ENCODE peak calls at places on chromosomes 1 and 21, in seven cellular contexts. L is tibial artery; Y is transverse colon; R is astrocyte; G is cardiac muscle cell; K is body of pancreas; O is CD4-positive, alpha-beta memory T cell. Z is an unnamed sample. For H3K4me1, the result is how much of the 10 kb centered on the place peaks cover.

GRCh38 chr1:6613361-6614018 is at the start of gene PHF13:
- DNase-seq in Y (peak), O (peak), L (peak), K (peak), R (peak), G (peak), Z (peak)

GRCh38 chr21:43902441-43902840 is 37.4 kb downstream of the AGPAT3 start:
- DNase-seq in Y (no peak), R (no peak), K (no peak), O (no peak), L (no peak), G (no peak), Z (no peak)

GRCh38 chr21:35696644-35697043 is 363.7 kb downstream of the SETD4 start:
- DNase-seq in O (no peak), K (no peak), G (peak), R (no peak), L (no peak), Y (no peak), Z (no peak)

GRCh38 chr1:206814716-206815341 is 42.5 kb upstream of the IL10 start:
- DNase-seq in G (no peak), R (peak), Y (no peak), O (no peak), L (no peak), K (no peak), Z (no peak)

GRCh38 chr1:233673947-233674431 is 60.1 kb downstream of the KCNK1 start:
- DNase-seq in Y (no peak), R (no peak), K (no peak), L (no peak), G (no peak), O (no peak), Z (no peak)

GRCh38 chr1:153928776-153929432 is 6.1 kb upstream of the GATAD2B start:
- DNase-seq in L (no peak), O (no peak), R (no peak), K (no peak), G (no peak), Y (no peak), Z (no peak)

GRCh38 chr1:186082235-186082937 is 292.7 kb downstream of the TPR start:
- DNase-seq in L (peak), K (peak), G (peak), O (no peak), R (peak), Y (peak), Z (no peak)

GRCh38 chr1:61585714-61586113 is 139.2 kb downstream of the TM2D1 start:
- DNase-seq in G (no peak), K (no peak), O (no peak), L (no peak), Y (peak), R (no peak), Z (no peak)

GRCh38 chr1:60149254-60149653 is 75.7 kb upstream of the C1orf87 start:
- DNase-seq in Y (peak), G (peak), R (no peak), O (no peak), L (peak), K (peak), Z (no peak)

GRCh38 chr1:178954937-178955336 is 70.8 kb upstream of the FAM20B start:
- DNase-seq in O (no peak), Y (no peak), K (no peak), G (no peak), R (no peak), L (no peak), Z (no peak)

GRCh38 chr1:215835951-215836350 is 268.8 kb downstream of the KCTD3 start:
- DNase-seq in G (no peak), O (no peak), L (no peak), R (peak), Y (no peak), K (no peak), Z (no peak)

GRCh38 chr1:151061704-151062103 is 1.5 kb downstream of the MLLT11 start:
- DNase-seq in R (no peak), O (no peak), L (no peak), Y (no peak), K (no peak), G (no peak), Z (no peak)

GRCh38 chr1:54998677-54999076 is at the start of gene BSND:
- DNase-seq in R (no peak), G (no peak), Y (no peak), K (no peak), L (no peak), O (no peak), Z (no peak)

GRCh38 chr1:88661188-88661587 is 22.9 kb upstream of the PKN2 start:
- DNase-seq in Y (no peak), K (no peak), L (no peak), O (no peak), G (peak), R (no peak), Z (no peak)

GRCh38 chr1:205809469-205809868 is 3.5 kb downstream of the SLC41A1 start:
- DNase-seq in O (no peak), R (no peak), L (no peak), G (no peak), K (no peak), Y (no peak), Z (no peak)

GRCh38 chr1:43058545-43059360 is 100.1 kb upstream of the SLC2A1 start:
- DNase-seq in R (peak), L (no peak), K (no peak), G (peak), O (no peak), Y (no peak), Z (no peak)

GRCh38 chr1:51147394-51147793 is 45.4 kb downstream of the C1orf185 start:
- DNase-seq in O (no peak), Y (no peak), G (no peak), K (no peak), L (no peak), R (no peak), Z (no peak)

GRCh38 chr1:53654216-53655210 is 84.5 kb downstream of the GLIS1 start:
- DNase-seq in G (no peak), L (no peak), R (peak), Y (no peak), K (no peak), O (no peak), Z (no peak)

GRCh38 chr1:205448540-205449253 is 7.1 kb downstream of the BLACAT1 start:
- DNase-seq in Y (no peak), O (no peak), K (no peak), L (no peak), G (no peak), R (no peak), Z (no peak)

GRCh38 chr1:232980336-232980978 is 30.0 kb downstream of the NTPCR start:
- DNase-seq in O (no peak), R (peak), K (no peak), L (no peak), Y (no peak), G (peak), Z (no peak)

GRCh38 chr1:66271216-66271903 is 262.6 kb upstream of the SGIP1 start:
- DNase-seq in O (peak), K (peak), L (peak), Y (peak), R (peak), G (peak), Z (no peak)

GRCh38 chr21:33023574-33024277 is 2.0 kb upstream of the OLIG2 start:
- DNase-seq in G (no peak), O (no peak), L (no peak), K (no peak), Y (no peak), R (no peak), Z (no peak)

GRCh38 chr1:218459878-218460277 is 114.7 kb downstream of the TGFB2 start:
- DNase-seq in R (peak), O (no peak), Y (no peak), L (no peak), G (peak), K (no peak), Z (no peak)

GRCh38 chr1:25807480-25808390 is 7.7 kb downstream of the SELENON start:
- DNase-seq in L (peak), Y (no peak), R (no peak), K (no peak), O (no peak), G (no peak), Z (no peak)

GRCh38 chr1:25804244-25804963 is 4.4 kb downstream of the SELENON start:
- DNase-seq in O (no peak), Y (no peak), L (no peak), K (no peak), G (no peak), R (peak), Z (no peak)

GRCh38 chr1:25806418-25806817 is 6.4 kb downstream of the SELENON start:
- DNase-seq in K (peak), O (no peak), G (no peak), R (peak), Y (no peak), L (no peak), Z (no peak)

GRCh38 chr1:25804964-25805862 is 5.2 kb downstream of the SELENON start:
- DNase-seq in R (no peak), O (no peak), K (no peak), L (no peak), G (no peak), Y (no peak), Z (no peak)

GRCh38 chr1:25805863-25806225 is 5.9 kb downstream of the SELENON start:
- DNase-seq in K (peak), O (no peak), G (no peak), L (peak), Y (no peak), R (peak), Z (no peak)
- H3K27ac ChIP-seq in K (peak), O (no peak), G (no peak), L (peak), Y (peak), R (no peak), Z (no peak)

GRCh38 chr1:115098979-115099692 is 9.8 kb upstream of the TSPAN2 start:
- DNase-seq in O (peak), G (no peak), Y (peak), K (no peak), L (peak), R (peak), Z (peak)

DNA sequence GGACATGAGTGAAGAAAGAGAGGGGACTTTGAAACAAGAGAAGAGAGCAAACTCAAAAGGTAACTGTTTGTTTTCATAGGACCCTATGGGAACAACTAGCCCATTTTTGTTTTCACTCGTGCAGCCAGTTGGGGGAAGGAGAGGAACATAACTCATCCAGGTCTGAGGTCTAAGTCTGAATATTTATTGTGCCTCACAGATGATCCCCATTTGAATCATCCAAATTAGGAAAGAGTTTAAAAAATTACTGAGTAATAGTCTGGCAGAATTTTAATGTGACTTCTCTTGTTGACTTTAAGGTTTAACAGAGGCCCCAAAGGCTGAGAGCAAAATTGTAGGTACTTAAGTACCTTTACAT is 10.4 kb upstream of the TSPAN2 start:
- DNase-seq in G (no peak), Y (no peak), O (no peak), R (peak), L (no peak), K (no peak), Z (no peak)
- H3K4me3 ChIP-seq in G (no peak), Y (peak), O (peak), R (peak), L (peak), K (no peak), Z (peak)

GRCh38 chr1:213124590-213124989 is 73.5 kb downstream of the RPS6KC1 start:
- DNase-seq in K (no peak), R (no peak), Y (no peak), O (no peak), G (no peak), L (no peak), Z (no peak)
- H3K4me1 ChIP-seq in K (under half), R (under half), Y (under half), O (under half), G (under half), L (under half), Z (under half)

DNA sequence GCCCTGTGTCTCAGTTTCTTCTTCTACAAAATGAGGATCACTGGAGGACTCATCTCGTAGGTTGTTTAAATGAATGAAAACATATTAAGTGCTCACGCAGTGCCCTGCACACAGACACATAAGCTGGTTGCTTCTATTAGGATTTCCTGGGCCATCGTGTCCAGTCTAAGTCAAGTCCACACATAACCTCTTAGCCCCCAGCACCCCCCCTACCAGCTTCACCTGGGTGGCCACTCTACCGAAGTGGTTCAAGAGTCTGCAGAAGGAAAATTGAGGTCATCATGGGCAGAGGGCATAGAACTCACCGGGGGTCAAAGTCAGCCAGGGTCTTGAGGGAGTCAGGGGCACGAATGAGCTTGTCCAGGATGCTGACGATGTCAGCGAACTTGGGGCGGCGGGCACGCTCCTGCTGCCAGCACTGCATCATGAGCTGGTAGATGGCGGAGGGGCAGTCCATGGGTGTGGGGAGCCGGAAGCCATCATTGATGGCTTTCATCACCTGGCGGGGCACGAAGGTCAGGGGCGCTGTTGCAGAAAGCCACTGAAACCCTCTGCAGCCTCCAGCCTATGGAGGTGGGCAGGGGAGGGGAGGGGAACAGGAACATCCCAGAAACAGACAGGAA is 25.8 kb downstream of the EPHA2 start:
- DNase-seq in R (no peak), O (no peak), Y (no peak), L (no peak), G (no peak), K (no peak), Z (no peak)
- H3K27ac ChIP-seq in R (no peak), O (no peak), Y (no peak), L (no peak), G (no peak), K (no peak), Z (no peak)

DNA sequence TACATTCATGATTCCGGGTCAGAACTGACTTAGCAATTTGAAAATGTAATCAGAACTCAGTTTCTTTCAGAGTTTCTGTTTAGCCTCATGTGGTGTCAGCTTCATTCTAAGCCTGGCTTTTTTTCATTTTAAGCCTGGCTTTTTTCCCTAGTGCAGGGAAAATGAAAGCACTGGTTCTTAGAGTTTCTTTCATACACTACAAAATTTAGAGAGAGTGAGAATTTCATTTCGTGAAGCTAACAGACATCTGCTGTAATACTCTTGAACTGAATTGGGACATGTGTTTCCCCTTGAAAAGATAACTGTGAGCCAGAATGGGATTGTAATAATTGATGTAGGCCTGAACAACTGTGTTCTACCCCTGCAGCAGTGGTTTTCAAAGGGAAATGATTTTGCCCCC is 95.3 kb upstream of the KIAA0040 start:
- DNase-seq in O (no peak), G (no peak), Y (no peak), K (no peak), R (no peak), L (no peak), Z (no peak)
- H3K4me3 ChIP-seq in O (no peak), G (no peak), Y (no peak), K (no peak), R (no peak), L (no peak), Z (no peak)

GRCh38 chr1:21568006-21568746 is 59.0 kb downstream of the ALPL start:
- DNase-seq in Y (no peak), L (no peak), G (no peak), O (no peak), K (no peak), R (peak), Z (no peak)

GRCh38 chr1:21569820-21570527 is 60.8 kb downstream of the ALPL start:
- DNase-seq in L (no peak), O (no peak), R (no peak), K (no peak), Y (no peak), G (no peak), Z (no peak)

GRCh38 chr1:21565285-21565684 is 56.1 kb downstream of the ALPL start:
- DNase-seq in O (no peak), Y (no peak), K (no peak), G (no peak), R (no peak), L (no peak), Z (no peak)

GRCh38 chr1:21568809-21569385 is 59.7 kb downstream of the ALPL start:
- DNase-seq in G (no peak), L (no peak), K (no peak), Y (no peak), O (no peak), R (no peak), Z (no peak)

DNA sequence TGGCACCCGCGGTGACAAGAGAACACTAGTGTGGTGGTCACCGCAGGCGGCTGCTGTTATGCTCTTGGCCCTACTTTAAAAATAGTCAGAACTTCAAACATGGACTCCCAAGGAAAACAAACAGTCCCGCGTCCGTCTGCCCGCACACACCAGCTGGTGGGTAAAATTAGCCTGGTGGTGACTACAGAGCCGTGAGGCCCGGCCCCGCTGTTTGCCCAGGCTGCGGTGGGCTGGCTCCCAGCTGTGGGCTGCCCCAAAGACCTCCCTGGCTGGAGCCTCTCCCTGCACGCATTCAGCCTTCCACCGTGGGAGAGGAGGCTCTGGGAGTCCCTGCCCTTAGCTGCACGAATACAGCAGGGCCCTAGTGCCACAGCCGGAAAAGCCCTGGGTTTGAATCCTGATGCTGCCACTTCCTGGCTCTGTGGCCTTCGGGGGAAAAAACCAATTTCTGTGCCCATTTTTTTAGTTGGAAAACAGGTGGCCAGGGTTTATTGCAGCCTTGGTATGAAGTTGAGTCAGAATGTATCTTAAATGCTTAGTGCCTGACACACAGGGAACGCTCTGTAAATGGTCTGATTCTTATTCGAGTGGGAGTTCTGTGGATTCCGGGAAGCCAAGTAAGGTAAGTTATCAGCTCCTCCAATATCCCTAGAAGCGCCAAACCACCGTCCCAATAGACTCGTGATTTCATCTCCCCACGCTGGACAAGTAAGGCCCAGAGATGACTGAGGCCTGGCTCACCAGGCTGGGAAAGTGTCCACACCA is 58.2 kb downstream of the ALPL start:
- DNase-seq in G (no peak), Y (no peak), R (peak), O (no peak), K (no peak), L (no peak), Z (no peak)
- H3K4me1 ChIP-seq in G (under half), Y (under half), R (under half), O (under half), K (under half), L (under half), Z (under half)

DNA sequence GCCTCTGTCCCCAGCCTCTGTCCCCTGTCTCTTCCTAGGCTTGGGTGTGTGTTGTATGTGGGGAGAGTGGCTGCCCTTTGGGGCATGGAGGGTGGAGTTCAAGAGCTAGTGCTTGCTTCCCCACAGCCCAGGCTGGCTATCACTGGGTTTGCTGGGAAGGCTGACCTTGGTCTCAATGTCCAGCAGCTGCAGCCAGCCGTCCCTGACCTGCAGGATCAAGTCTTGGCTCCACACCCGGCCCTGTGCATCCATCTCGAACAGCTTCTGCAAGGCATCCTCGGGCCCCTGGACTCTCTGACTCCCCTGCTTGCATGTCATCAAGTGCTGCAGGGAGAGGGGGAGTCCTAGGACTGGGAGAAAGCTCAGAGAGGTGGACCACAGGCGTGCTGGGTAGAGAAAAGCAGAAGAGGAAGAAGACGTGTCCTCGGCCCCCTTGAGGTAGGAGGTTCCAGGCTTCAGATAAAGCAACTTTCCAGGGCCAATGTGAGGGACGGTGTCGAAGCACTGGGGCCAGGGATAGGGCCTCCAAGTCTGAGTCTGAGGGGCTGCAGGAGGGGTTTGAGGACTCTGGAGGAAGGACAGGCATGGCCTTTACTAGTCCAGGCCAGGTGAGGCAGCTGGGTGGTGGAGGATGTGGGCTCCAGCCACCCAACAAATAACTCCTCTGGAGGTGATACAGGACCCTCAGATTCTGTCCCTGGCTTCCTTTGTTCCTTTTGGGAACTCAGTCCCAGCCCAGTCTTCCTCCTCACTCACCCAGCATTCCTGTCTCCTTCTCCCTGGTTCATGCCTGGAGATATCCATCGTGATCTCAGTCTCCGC is 4.0 kb downstream of the EPS8L3 start:
- DNase-seq in G (no peak), O (no peak), R (no peak), L (no peak), Y (peak), K (peak), Z (no peak)
- H3K27ac ChIP-seq in G (no peak), O (no peak), R (no peak), L (no peak), Y (no peak), K (no peak), Z (no peak)

GRCh38 chr1:194280463-194280862 is 1094.0 kb upstream of the B3GALT2 start:
- DNase-seq in O (no peak), K (no peak), L (no peak), R (no peak), G (no peak), Y (no peak), Z (no peak)
- H3K4me3 ChIP-seq in O (no peak), K (no peak), L (no peak), R (no peak), G (no peak), Y (no peak), Z (no peak)

Z was measured in effector memory CD4-positive, alpha-beta T cell.